ENCODE peak calls at places on chromosomes 13 and 19, in nine cellular contexts. G, B, X, C, Y, N, I, V and Z are unnamed samples. For H3K4me1, the result is how much of the 10 kb centered on the place peaks cover.

GRCh38 chr19:48196321-48196761 is 25.9 kb downstream of the ZSWIM9 start:
- DNase-seq in G (no peak), B (no peak), X (no peak), C (no peak), Y (no peak), N (no peak), I (peak), V (no peak), Z (no peak)

GRCh38 chr13:97369269-97369893 is 64.6 kb upstream of the RAP2A start:
- DNase-seq in G (no peak), B (no peak), X (no peak), C (no peak), Y (no peak), N (no peak), I (no peak), V (no peak), Z (peak)

GRCh38 chr19:36100476-36100875 is 10.5 kb upstream of the OVOL3 start:
- DNase-seq in G (no peak), B (peak), X (no peak), C (no peak), Y (peak), N (no peak), I (no peak), V (no peak), Z (no peak)

GRCh38 chr19:17285415-17286135 is 3.9 kb downstream of the ANKLE1 start:
- DNase-seq in G (no peak), B (no peak), X (no peak), C (no peak), Y (no peak), N (no peak), I (no peak), V (no peak), Z (no peak)

GRCh38 chr13:100440756-100441421 is 147.7 kb downstream of the GGACT start:
- DNase-seq in G (no peak), B (no peak), X (no peak), C (peak), Y (no peak), N (no peak), I (no peak), V (peak), Z (peak)

GRCh38 chr13:79541426-79542049 is 60.6 kb downstream of the NDFIP2 start:
- DNase-seq in G (peak), B (peak), X (peak), C (peak), Y (no peak), N (no peak), I (no peak), V (peak), Z (peak)

GRCh38 chr19:37928527-37929286 is 21.7 kb downstream of the SIPA1L3 start:
- DNase-seq in G (no peak), B (no peak), X (no peak), C (no peak), Y (no peak), N (no peak), I (peak), V (no peak), Z (no peak)

GRCh38 chr13:110109910-110110309 is 197.0 kb downstream of the COL4A1 start:
- DNase-seq in G (no peak), B (peak), X (no peak), C (peak), Y (peak), N (peak), I (peak), V (peak), Z (peak)

GRCh38 chr13:21330126-21330861 is 128.8 kb downstream of the ZDHHC20 start:
- DNase-seq in G (no peak), B (no peak), X (no peak), C (peak), Y (no peak), N (no peak), I (no peak), V (no peak), Z (peak)

GRCh38 chr13:21043898-21044297 is 17.5 kb downstream of the LATS2 start:
- DNase-seq in G (no peak), B (peak), X (no peak), C (peak), Y (no peak), N (no peak), I (no peak), V (peak), Z (peak)

GRCh38 chr13:62525652-62526051 is 1110.0 kb upstream of the PCDH20 start:
- DNase-seq in G (no peak), B (no peak), X (no peak), C (no peak), Y (no peak), N (no peak), I (no peak), V (no peak), Z (no peak)

GRCh38 chr13:44660050-44660449 is 83.9 kb upstream of the TSC22D1 start:
- DNase-seq in G (no peak), B (no peak), X (no peak), C (no peak), Y (no peak), N (no peak), I (no peak), V (no peak), Z (no peak)

GRCh38 chr19:16676101-16676798 is 15.3 kb downstream of the TMEM38A start:
- DNase-seq in G (no peak), B (no peak), X (no peak), C (no peak), Y (no peak), N (no peak), I (no peak), V (no peak), Z (no peak)

GRCh38 chr13:77222909-77223308 is 104.0 kb downstream of the MYCBP2 start:
- DNase-seq in G (no peak), B (no peak), X (no peak), C (no peak), Y (no peak), N (no peak), I (no peak), V (no peak), Z (no peak)

GRCh38 chr13:107276936-107277335 is 709.0 kb upstream of the ARGLU1 start:
- DNase-seq in G (no peak), B (no peak), X (no peak), C (peak), Y (no peak), N (no peak), I (no peak), V (peak), Z (peak)

GRCh38 chr19:661427-662196 is 1.4 kb downstream of the RNF126 start:
- DNase-seq in G (no peak), B (peak), X (peak), C (no peak), Y (no peak), N (no peak), I (peak), V (no peak), Z (peak)

GRCh38 chr13:77459616-77460015 is 75.9 kb upstream of the SCEL start:
- DNase-seq in G (no peak), B (no peak), X (no peak), C (no peak), Y (no peak), N (no peak), I (no peak), V (no peak), Z (no peak)

GRCh38 chr13:95660981-95661581 is 15.9 kb upstream of the DNAJC3 start:
- DNase-seq in G (no peak), B (peak), X (peak), C (peak), Y (no peak), N (no peak), I (no peak), V (peak), Z (peak)

GRCh38 chr13:78993792-78994191 is 334.8 kb upstream of the OBI1 start:
- DNase-seq in G (no peak), B (no peak), X (no peak), C (no peak), Y (no peak), N (no peak), I (no peak), V (no peak), Z (no peak)

GRCh38 chr13:32415019-32415418 is 12.9 kb downstream of the N4BP2L1 start:
- DNase-seq in G (no peak), B (no peak), X (no peak), C (no peak), Y (no peak), N (no peak), I (peak), V (no peak), Z (peak)

GRCh38 chr13:82688400-82688999 is 1193.8 kb downstream of the SLITRK1 start:
- DNase-seq in G (no peak), B (no peak), X (no peak), C (peak), Y (no peak), N (no peak), I (no peak), V (peak), Z (peak)

GRCh38 chr19:35117017-35117570 is 1.5 kb downstream of the FXYD3 start:
- DNase-seq in G (no peak), B (no peak), X (no peak), C (no peak), Y (no peak), N (no peak), I (no peak), V (no peak), Z (no peak)

GRCh38 chr13:96294930-96295657 is 205.2 kb downstream of the HS6ST3 start:
- DNase-seq in G (no peak), B (no peak), X (no peak), C (no peak), Y (no peak), N (no peak), I (no peak), V (no peak), Z (no peak)

GRCh38 chr19:50686310-50687032 is 33.1 kb downstream of the SHANK1 start:
- DNase-seq in G (no peak), B (no peak), X (no peak), C (no peak), Y (no peak), N (no peak), I (peak), V (no peak), Z (no peak)

GRCh38 chr13:46530084-46530935 is 22.7 kb upstream of the LRCH1 start:
- DNase-seq in G (no peak), B (no peak), X (no peak), C (peak), Y (no peak), N (no peak), I (no peak), V (peak), Z (peak)

GRCh38 chr19:34269968-34270621 is 15.7 kb downstream of the GARRE1 start:
- DNase-seq in G (no peak), B (no peak), X (peak), C (peak), Y (peak), N (peak), I (peak), V (peak), Z (peak)

GRCh38 chr19:48814895-48815294 is 4.1 kb upstream of the BCAT2 start:
- DNase-seq in G (no peak), B (no peak), X (no peak), C (no peak), Y (no peak), N (no peak), I (no peak), V (no peak), Z (no peak)

GRCh38 chr19:23764781-23765180 is 6.1 kb upstream of the ZNF681 start:
- DNase-seq in G (no peak), B (no peak), X (no peak), C (no peak), Y (no peak), N (no peak), I (no peak), V (no peak), Z (no peak)

GRCh38 chr19:37977391-37977790 is 70.4 kb downstream of the SIPA1L3 start:
- DNase-seq in G (no peak), B (no peak), X (no peak), C (no peak), Y (no peak), N (no peak), I (no peak), V (no peak), Z (no peak)

GRCh38 chr13:82963466-82963865 is 918.8 kb downstream of the SLITRK1 start:
- DNase-seq in G (no peak), B (no peak), X (no peak), C (peak), Y (no peak), N (no peak), I (no peak), V (peak), Z (no peak)

GRCh38 chr19:6577410-6578125 is 13.4 kb downstream of the CD70 start:
- DNase-seq in G (no peak), B (no peak), X (no peak), C (no peak), Y (no peak), N (no peak), I (no peak), V (no peak), Z (no peak)

GRCh38 chr13:90205911-90206310 is 1141.6 kb upstream of the MIR17HG start:
- DNase-seq in G (no peak), B (no peak), X (no peak), C (no peak), Y (no peak), N (no peak), I (no peak), V (no peak), Z (no peak)

GRCh38 chr13:49587311-49587847 is 2.0 kb upstream of the RCBTB1 start:
- DNase-seq in G (no peak), B (no peak), X (no peak), C (peak), Y (no peak), N (no peak), I (no peak), V (peak), Z (no peak)

GRCh38 chr13:110538632-110539031 is 22.9 kb downstream of the RAB20 start:
- DNase-seq in G (no peak), B (no peak), X (no peak), C (no peak), Y (no peak), N (no peak), I (no peak), V (no peak), Z (no peak)

GRCh38 chr13:33665776-33666175 is 152.2 kb upstream of the RFC3 start:
- DNase-seq in G (no peak), B (no peak), X (no peak), C (no peak), Y (no peak), N (no peak), I (no peak), V (no peak), Z (no peak)

GRCh38 chr13:19264711-19265110 is 83.1 kb upstream of the TUBA3C start:
- DNase-seq in G (no peak), B (no peak), X (no peak), C (no peak), Y (no peak), N (no peak), I (no peak), V (no peak), Z (no peak)

GRCh38 chr13:39209731-39210633 is 171.7 kb downstream of the NHLRC3 start:
- DNase-seq in G (no peak), B (no peak), X (no peak), C (peak), Y (no peak), N (no peak), I (no peak), V (peak), Z (peak)

GRCh38 chr19:15371786-15372380 is 7.7 kb downstream of the AKAP8 start:
- DNase-seq in G (no peak), B (no peak), X (no peak), C (no peak), Y (peak), N (no peak), I (no peak), V (no peak), Z (no peak)

GRCh38 chr13:109494955-109495354 is 291.4 kb downstream of the IRS2 start:
- DNase-seq in G (no peak), B (no peak), X (no peak), C (peak), Y (no peak), N (peak), I (no peak), V (peak), Z (no peak)

GRCh38 chr19:57406516-57407123 is 4.3 kb upstream of the ZNF17 start:
- DNase-seq in G (peak), B (peak), X (peak), C (peak), Y (peak), N (peak), I (peak), V (peak), Z (peak)

GRCh38 chr13:28531956-28532225 is 37.0 kb upstream of the FLT1 start:
- DNase-seq in G (no peak), B (no peak), X (no peak), C (no peak), Y (no peak), N (no peak), I (no peak), V (no peak), Z (no peak)

GRCh38 chr13:28533441-28534166 is 38.7 kb upstream of the FLT1 start:
- DNase-seq in G (no peak), B (no peak), X (no peak), C (no peak), Y (no peak), N (no peak), I (no peak), V (no peak), Z (no peak)

GRCh38 chr13:28533049-28533436 is 38.1 kb upstream of the FLT1 start:
- DNase-seq in G (no peak), B (no peak), X (no peak), C (no peak), Y (no peak), N (no peak), I (no peak), V (no peak), Z (peak)

GRCh38 chr13:28531195-28531955 is 36.4 kb upstream of the FLT1 start:
- DNase-seq in G (no peak), B (peak), X (no peak), C (peak), Y (peak), N (peak), I (peak), V (peak), Z (peak)

GRCh38 chr13:28532226-28533048 is 37.5 kb upstream of the FLT1 start:
- DNase-seq in G (no peak), B (peak), X (peak), C (no peak), Y (peak), N (peak), I (peak), V (no peak), Z (peak)
- H3K4me3 ChIP-seq in G (peak), B (peak), X (no peak), C (peak), Y (peak), N (no peak), I (peak), V (peak), Z (peak)

GRCh38 chr13:74571811-74572210 is 437.6 kb upstream of the KLF12 start:
- DNase-seq in G (no peak), B (no peak), X (no peak), C (no peak), Y (no peak), N (no peak), I (no peak), V (no peak), Z (no peak)
- H3K4me1 ChIP-seq in G (under half), B (under half), X (under half), C (under half), Y (under half), N (under half), I (under half), V (under half), Z (under half)

DNA sequence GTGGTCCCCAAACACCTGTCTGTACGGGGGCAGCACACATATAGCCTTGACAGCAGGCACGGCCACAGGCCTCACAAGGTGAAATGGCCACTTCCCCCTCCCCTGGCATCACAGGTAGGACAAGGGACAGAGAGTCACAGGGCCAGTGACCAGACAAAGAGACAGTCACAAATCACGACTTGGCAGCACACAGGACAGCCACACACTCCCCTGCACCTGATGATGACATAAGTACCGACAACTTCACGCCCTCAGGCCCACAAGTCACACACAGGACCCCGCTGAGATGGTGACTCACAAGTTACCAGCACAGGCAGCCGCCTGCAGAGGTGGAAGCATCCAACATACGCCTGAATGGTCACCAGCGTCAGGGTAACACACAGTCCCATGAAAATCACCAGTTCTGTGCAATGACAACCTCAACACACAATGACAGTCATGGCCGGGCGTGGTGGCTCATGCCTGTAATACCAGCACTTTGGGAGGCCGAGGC is 16.5 kb downstream of the TYK2 start:
- DNase-seq in G (no peak), B (no peak), X (no peak), C (no peak), Y (no peak), N (no peak), I (no peak), V (peak), Z (no peak)
- H3K4me3 ChIP-seq in G (no peak), B (no peak), X (no peak), C (no peak), Y (no peak), N (no peak), I (no peak), V (no peak), Z (no peak)

GRCh38 chr19:39411832-39412099 is 703 bp upstream of the PLEKHG2 start:
- DNase-seq in G (no peak), B (peak), X (peak), C (peak), Y (peak), N (peak), I (peak), V (peak), Z (peak)
- H3K4me1 ChIP-seq in G (under half), B (under half), X (under half), C (under half), Y (under half), N (under half), I (under half), V (under half), Z (under half)

GRCh38 chr19:3987619-3988371 is 2.5 kb upstream of the EEF2 start:
- DNase-seq in G (peak), B (peak), X (peak), C (peak), Y (peak), N (peak), I (peak), V (peak), Z (peak)
- H3K4me3 ChIP-seq in G (no peak), B (no peak), X (peak), C (no peak), Y (peak), N (no peak), I (peak), V (peak), Z (peak)

DNA sequence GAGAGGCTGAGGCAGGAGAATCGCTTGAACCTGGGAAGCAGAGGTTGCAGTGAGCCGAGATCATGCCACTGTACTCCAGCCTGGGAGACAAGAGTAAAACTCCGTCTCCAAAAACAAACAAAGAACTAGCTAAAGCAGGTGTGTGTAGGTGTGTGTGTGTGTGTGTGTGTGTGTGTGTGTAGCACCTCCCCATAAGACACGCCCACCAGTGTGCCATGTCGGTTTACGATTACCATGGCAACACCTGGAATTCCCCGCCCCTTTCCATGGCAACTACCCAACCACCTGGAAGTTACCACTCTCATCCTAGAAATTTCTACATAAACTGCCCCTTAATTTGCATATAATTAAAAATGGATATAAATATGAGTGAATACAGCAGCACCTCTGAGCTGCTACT is 81.0 kb upstream of the ADGRE5 start:
- DNase-seq in G (no peak), B (no peak), X (no peak), C (no peak), Y (no peak), N (no peak), I (peak), V (no peak), Z (no peak)
- H3K4me1 ChIP-seq in G (under half), B (under half), X (under half), C (under half), Y (under half), N (under half), I (under half), V (under half), Z (under half)

DNA sequence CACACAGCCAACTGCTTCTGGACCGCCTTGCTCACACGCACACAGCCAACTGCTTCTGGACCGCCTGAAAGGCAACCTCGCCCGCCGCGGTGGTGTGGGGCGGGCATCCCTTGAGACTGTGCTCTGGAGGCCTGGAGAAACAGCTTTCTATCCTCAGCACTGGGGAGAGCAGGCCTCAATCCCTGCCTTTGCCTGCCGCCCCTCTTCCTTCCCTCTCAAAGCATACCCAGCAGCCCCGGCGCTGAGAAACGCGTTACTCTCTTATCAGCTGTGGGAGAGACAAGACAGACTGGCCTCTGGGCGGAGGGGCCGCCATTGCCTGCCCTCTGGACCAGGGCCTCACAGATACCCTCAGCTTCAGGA is 2.9 kb downstream of the LIPE start:
- DNase-seq in G (no peak), B (no peak), X (no peak), C (no peak), Y (no peak), N (no peak), I (no peak), V (no peak), Z (no peak)
- H3K4me3 ChIP-seq in G (no peak), B (no peak), X (peak), C (peak), Y (peak), N (no peak), I (no peak), V (peak), Z (peak)

GRCh38 chr13:99311137-99311536 is 3.9 kb upstream of the GPR183 start:
- DNase-seq in G (no peak), B (no peak), X (no peak), C (peak), Y (no peak), N (no peak), I (no peak), V (peak), Z (no peak)
- H3K4me1 ChIP-seq in G (under half), B (under half), X (half or more), C (under half), Y (under half), N (under half), I (under half), V (under half), Z (half or more)